ENCODE peak calls at places on chromosomes 5 and 9, in five cellular contexts. One of them, this sample, is unnamed.

GRCh38 chr5:139655727-139656271 is 7.7 kb downstream of the CXXC5 start:
- DNase-seq in astrocyte: no peak
- DNase-seq in AG04450: no peak
- DNase-seq in PC-3: no peak
- DNase-seq in mucosa of descending colon: no peak
- DNase-seq in this sample: peak

GRCh38 chr5:72161951-72162350 is 54.7 kb downstream of the MAP1B start:
- DNase-seq in astrocyte: no peak
- DNase-seq in AG04450: no peak
- DNase-seq in PC-3: no peak
- DNase-seq in mucosa of descending colon: no peak
- DNase-seq in this sample: no peak

GRCh38 chr5:14323466-14323865 is 180.3 kb downstream of the TRIO start:
- DNase-seq in astrocyte: peak
- DNase-seq in AG04450: no peak
- DNase-seq in PC-3: no peak
- DNase-seq in mucosa of descending colon: no peak
- DNase-seq in this sample: no peak

GRCh38 chr5:117486291-117486690 is 911.7 kb upstream of the SEMA6A start:
- DNase-seq in astrocyte: no peak
- DNase-seq in AG04450: no peak
- DNase-seq in PC-3: no peak
- DNase-seq in mucosa of descending colon: no peak
- DNase-seq in this sample: no peak

GRCh38 chr9:137689745-137690529 is 71.1 kb downstream of the EHMT1 start:
- DNase-seq in astrocyte: no peak
- DNase-seq in AG04450: peak
- DNase-seq in PC-3: peak
- DNase-seq in mucosa of descending colon: no peak
- DNase-seq in this sample: no peak

GRCh38 chr5:129103397-129103796 is 8.8 kb downstream of the ISOC1 start:
- DNase-seq in astrocyte: no peak
- DNase-seq in AG04450: no peak
- DNase-seq in PC-3: no peak
- DNase-seq in mucosa of descending colon: no peak
- DNase-seq in this sample: no peak

GRCh38 chr9:88748566-88749238 is 213.7 kb downstream of the NXNL2 start:
- DNase-seq in astrocyte: peak
- DNase-seq in AG04450: no peak
- DNase-seq in PC-3: no peak
- DNase-seq in mucosa of descending colon: no peak
- DNase-seq in this sample: peak

GRCh38 chr9:69649566-69650260 is 22.5 kb downstream of the APBA1 start:
- DNase-seq in astrocyte: peak
- DNase-seq in AG04450: no peak
- DNase-seq in PC-3: no peak
- DNase-seq in mucosa of descending colon: no peak
- DNase-seq in this sample: no peak

GRCh38 chr5:148343049-148343413 is 7.7 kb downstream of the SPINK9 start:
- DNase-seq in astrocyte: no peak
- DNase-seq in AG04450: no peak
- DNase-seq in PC-3: peak
- DNase-seq in mucosa of descending colon: peak
- DNase-seq in this sample: no peak

GRCh38 chr9:77725820-77726219 is 77.7 kb upstream of the GNA14 start:
- DNase-seq in astrocyte: no peak
- DNase-seq in AG04450: no peak
- DNase-seq in PC-3: no peak
- DNase-seq in mucosa of descending colon: no peak
- DNase-seq in this sample: no peak

GRCh38 chr5:7395432-7396168 is at the start of gene ADCY2:
- DNase-seq in astrocyte: no peak
- DNase-seq in AG04450: no peak
- DNase-seq in PC-3: no peak
- DNase-seq in mucosa of descending colon: no peak
- DNase-seq in this sample: no peak
- H3K4me3 ChIP-seq in astrocyte: peak
- H3K4me3 ChIP-seq in AG04450: no peak
- H3K4me3 ChIP-seq in PC-3: no peak
- H3K4me3 ChIP-seq in mucosa of descending colon: no peak
- H3K4me3 ChIP-seq in this sample: peak

GRCh38 chr9:126614455-126615248 is 924 bp downstream of the LMX1B start:
- DNase-seq in astrocyte: no peak
- DNase-seq in AG04450: no peak
- DNase-seq in PC-3: no peak
- DNase-seq in mucosa of descending colon: no peak
- DNase-seq in this sample: peak
- H3K4me3 ChIP-seq in astrocyte: no peak
- H3K4me3 ChIP-seq in AG04450: no peak
- H3K4me3 ChIP-seq in PC-3: no peak
- H3K4me3 ChIP-seq in mucosa of descending colon: no peak
- H3K4me3 ChIP-seq in this sample: peak

GRCh38 chr5:172179032-172179989 is 8.7 kb downstream of the STK10 start:
- DNase-seq in astrocyte: peak
- DNase-seq in AG04450: no peak
- DNase-seq in PC-3: no peak
- DNase-seq in mucosa of descending colon: peak
- DNase-seq in this sample: no peak
- H3K4me3 ChIP-seq in astrocyte: peak
- H3K4me3 ChIP-seq in AG04450: no peak
- H3K4me3 ChIP-seq in PC-3: no peak
- H3K4me3 ChIP-seq in mucosa of descending colon: no peak
- H3K4me3 ChIP-seq in this sample: no peak

GRCh38 chr5:157539623-157540022 is 36.0 kb downstream of the ADAM19 start:
- DNase-seq in astrocyte: no peak
- DNase-seq in AG04450: no peak
- DNase-seq in PC-3: peak
- DNase-seq in mucosa of descending colon: no peak
- DNase-seq in this sample: no peak

GRCh38 chr5:157541452-157542118 is 34.0 kb downstream of the ADAM19 start:
- DNase-seq in astrocyte: no peak
- DNase-seq in AG04450: no peak
- DNase-seq in PC-3: no peak
- DNase-seq in mucosa of descending colon: no peak
- DNase-seq in this sample: peak

GRCh38 chr5:157540124-157540523 is 35.5 kb downstream of the ADAM19 start:
- DNase-seq in astrocyte: no peak
- DNase-seq in AG04450: no peak
- DNase-seq in PC-3: no peak
- DNase-seq in mucosa of descending colon: no peak
- DNase-seq in this sample: no peak

GRCh38 chr5:157542282-157542966 is 33.2 kb downstream of the ADAM19 start:
- DNase-seq in astrocyte: no peak
- DNase-seq in AG04450: no peak
- DNase-seq in PC-3: no peak
- DNase-seq in mucosa of descending colon: no peak
- DNase-seq in this sample: no peak

GRCh38 chr5:157540707-157541451 is 34.7 kb downstream of the ADAM19 start:
- DNase-seq in astrocyte: peak
- DNase-seq in AG04450: no peak
- DNase-seq in PC-3: no peak
- DNase-seq in mucosa of descending colon: peak
- DNase-seq in this sample: peak
- H3K4me3 ChIP-seq in astrocyte: peak
- H3K4me3 ChIP-seq in AG04450: peak
- H3K4me3 ChIP-seq in PC-3: no peak
- H3K4me3 ChIP-seq in mucosa of descending colon: no peak
- H3K4me3 ChIP-seq in this sample: peak

GRCh38 chr5:109741390-109741789 is 51.7 kb downstream of the MAN2A1 start:
- DNase-seq in astrocyte: no peak
- DNase-seq in AG04450: no peak
- DNase-seq in PC-3: no peak
- DNase-seq in mucosa of descending colon: no peak
- DNase-seq in this sample: no peak
- H3K4me3 ChIP-seq in astrocyte: no peak
- H3K4me3 ChIP-seq in AG04450: no peak
- H3K4me3 ChIP-seq in PC-3: no peak
- H3K4me3 ChIP-seq in mucosa of descending colon: no peak
- H3K4me3 ChIP-seq in this sample: no peak

DNA sequence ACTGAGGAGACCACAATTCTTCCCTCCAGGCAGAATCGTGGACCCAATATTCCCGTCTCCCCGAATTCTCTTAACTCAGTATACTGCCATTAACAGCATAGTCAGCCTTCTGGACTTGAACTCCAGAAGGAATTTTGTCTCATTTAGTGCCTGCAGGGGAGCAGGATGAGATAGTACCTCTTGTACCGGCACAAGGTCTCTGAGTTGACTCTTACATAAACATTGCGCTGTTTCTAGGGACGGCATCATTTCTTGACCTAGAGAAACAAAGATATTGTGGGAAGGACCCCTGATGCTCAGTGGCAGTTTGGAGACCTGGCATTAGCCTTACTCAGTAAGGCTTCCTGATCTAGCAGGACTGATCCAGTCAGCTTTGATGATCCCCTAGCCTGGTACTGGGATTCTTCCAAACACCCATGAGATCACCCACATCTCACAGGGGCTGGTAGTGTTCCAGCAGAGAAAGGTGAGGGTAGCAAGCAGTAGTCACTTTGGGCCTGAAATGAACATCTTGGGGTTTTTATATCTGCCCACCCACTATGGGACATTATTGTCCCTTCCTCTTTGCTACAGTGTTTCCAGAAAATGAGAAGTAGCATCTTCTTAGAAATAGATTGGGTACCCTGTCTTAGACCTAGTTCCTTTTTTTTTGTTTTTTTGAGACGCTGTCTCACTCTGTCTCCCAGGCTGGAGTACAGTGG is 249.0 kb upstream of the ANKRD55 start:
- DNase-seq in astrocyte: no peak
- DNase-seq in AG04450: no peak
- DNase-seq in PC-3: no peak
- DNase-seq in mucosa of descending colon: no peak
- DNase-seq in this sample: no peak
- H3K4me3 ChIP-seq in astrocyte: peak
- H3K4me3 ChIP-seq in AG04450: no peak
- H3K4me3 ChIP-seq in PC-3: no peak
- H3K4me3 ChIP-seq in mucosa of descending colon: no peak
- H3K4me3 ChIP-seq in this sample: peak